ENCODE peak calls at places on chromosomes 11 and 22, in six cellular contexts. L, V, R, U, M and S are unnamed samples.
A peak's percentile ranks its signal among the peaks of the same experiment; 100 is the strongest.

GRCh38 chr11:67732045-67732787 is 57.8 kb upstream of the ALDH3B2 start:
- DNase-seq in L (no peak), V (no peak), R (no peak), U (no peak), M (no peak), S (no peak)

GRCh38 chr11:65649656-65650546 is 12.0 kb downstream of the SIPA1 start:
- DNase-seq in L (no peak), V (no peak), R (no peak), U (no peak), M (no peak), S (no peak)

GRCh38 chr22:34950480-34950879 is 115.5 kb upstream of the ISX start:
- DNase-seq in L (no peak), V (no peak), R (no peak), U (no peak), M (no peak), S (no peak)

GRCh38 chr11:44611687-44612437 is 46.4 kb downstream of the CD82 start:
- DNase-seq in L (no peak), V (no peak), R (no peak), U (peak; percentile 20), M (no peak), S (peak; percentile 35)

GRCh38 chr11:61477734-61478148 is 30.8 kb upstream of the LRRC10B start:
- DNase-seq in L (no peak), V (peak; percentile 43), R (peak; percentile 38), U (peak; percentile 13), M (peak; percentile 51), S (peak; percentile 63)

GRCh38 chr22:33832558-33833151 is 87.6 kb downstream of the LARGE1 start:
- DNase-seq in L (peak; percentile 46), V (no peak), R (no peak), U (no peak), M (peak; percentile 52), S (no peak)

GRCh38 chr11:721913-722811 is 16.1 kb downstream of the EPS8L2 start:
- DNase-seq in L (no peak), V (no peak), R (no peak), U (no peak), M (no peak), S (peak; percentile 53)

GRCh38 chr11:128905345-128906184 is 14.4 kb downstream of the KCNJ5 start:
- DNase-seq in L (peak; percentile 38), V (peak; percentile 58), R (no peak), U (peak; percentile 70), M (peak; percentile 56), S (peak; percentile 34)

GRCh38 chr22:24338701-24339451 is 68.2 kb downstream of the SPECC1L start:
- DNase-seq in L (no peak), V (no peak), R (no peak), U (peak; percentile 69), M (no peak), S (no peak)

GRCh38 chr11:92225563-92226308 is 1.1 kb downstream of the FAT3 start:
- DNase-seq in L (peak; percentile 13), V (no peak), R (peak; percentile 36), U (no peak), M (no peak), S (no peak)
- H3K4me1 ChIP-seq in L (peaks cover 3% of the 10 kb centered on the region), V (no peaks in the 10 kb centered on the region), R (peaks cover 31% of the 10 kb centered on the region), U (peaks cover 20% of the 10 kb centered on the region), M (peaks cover 24% of the 10 kb centered on the region), S (no peaks in the 10 kb centered on the region)

DNA sequence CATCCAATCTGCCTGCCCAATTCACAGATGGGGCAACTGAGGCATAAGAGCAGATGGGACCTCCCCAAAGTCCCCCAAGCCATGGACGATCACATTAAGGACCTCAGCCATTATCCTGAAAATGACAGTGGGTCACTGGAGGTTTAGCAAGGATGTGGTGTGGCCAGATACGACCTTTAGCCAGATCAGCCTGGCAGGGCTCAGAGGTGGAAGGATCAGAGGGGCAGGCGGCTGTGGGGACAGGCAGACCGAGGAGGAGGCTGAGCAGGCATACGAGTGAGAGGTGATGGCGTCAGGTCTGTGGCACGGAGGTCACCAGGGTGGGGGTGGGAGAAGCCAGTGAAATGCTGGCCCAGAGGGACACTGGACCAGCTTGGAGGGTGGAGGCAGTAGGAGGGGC is 14.1 kb upstream of the TMPRSS6 start:
- DNase-seq in L (no peak), V (no peak), R (no peak), U (no peak), M (no peak), S (no peak)
- H3K27me3 ChIP-seq in L (no peaks in the 10 kb centered on the region), V (no peaks in the 10 kb centered on the region), R (peaks cover 53% of the 10 kb centered on the region), U (no peaks in the 10 kb centered on the region), M (no peaks in the 10 kb centered on the region), S (no peaks in the 10 kb centered on the region)

GRCh38 chr11:3854977-3855807 is at the start of gene STIM1:
- DNase-seq in L (peak; percentile 96), V (peak; percentile 96), R (peak; percentile 92), U (peak; percentile 95), M (peak; percentile 95), S (peak; percentile 97)

GRCh38 chr11:3855808-3856491 is 486 bp downstream of the STIM1 start:
- DNase-seq in L (no peak), V (peak; percentile 57), R (peak; percentile 54), U (peak; percentile 3), M (peak; percentile 46), S (peak; percentile 62)

GRCh38 chr11:3856856-3857553 is 1.5 kb downstream of the STIM1 start:
- DNase-seq in L (no peak), V (no peak), R (no peak), U (no peak), M (no peak), S (no peak)

GRCh38 chr11:3859373-3859881 is 4.0 kb downstream of the STIM1 start:
- DNase-seq in L (no peak), V (no peak), R (peak; percentile 36), U (no peak), M (peak; percentile 73), S (no peak)

GRCh38 chr11:3857628-3858027 is 2.2 kb downstream of the STIM1 start:
- DNase-seq in L (no peak), V (no peak), R (no peak), U (no peak), M (no peak), S (no peak)
- H3K4me1 ChIP-seq in L (peaks cover 43% of the 10 kb centered on the region), V (peaks cover 33% of the 10 kb centered on the region), R (peaks cover 62% of the 10 kb centered on the region), U (peaks cover 13% of the 10 kb centered on the region), M (peaks cover 58% of the 10 kb centered on the region), S (peaks cover 64% of the 10 kb centered on the region)

DNA sequence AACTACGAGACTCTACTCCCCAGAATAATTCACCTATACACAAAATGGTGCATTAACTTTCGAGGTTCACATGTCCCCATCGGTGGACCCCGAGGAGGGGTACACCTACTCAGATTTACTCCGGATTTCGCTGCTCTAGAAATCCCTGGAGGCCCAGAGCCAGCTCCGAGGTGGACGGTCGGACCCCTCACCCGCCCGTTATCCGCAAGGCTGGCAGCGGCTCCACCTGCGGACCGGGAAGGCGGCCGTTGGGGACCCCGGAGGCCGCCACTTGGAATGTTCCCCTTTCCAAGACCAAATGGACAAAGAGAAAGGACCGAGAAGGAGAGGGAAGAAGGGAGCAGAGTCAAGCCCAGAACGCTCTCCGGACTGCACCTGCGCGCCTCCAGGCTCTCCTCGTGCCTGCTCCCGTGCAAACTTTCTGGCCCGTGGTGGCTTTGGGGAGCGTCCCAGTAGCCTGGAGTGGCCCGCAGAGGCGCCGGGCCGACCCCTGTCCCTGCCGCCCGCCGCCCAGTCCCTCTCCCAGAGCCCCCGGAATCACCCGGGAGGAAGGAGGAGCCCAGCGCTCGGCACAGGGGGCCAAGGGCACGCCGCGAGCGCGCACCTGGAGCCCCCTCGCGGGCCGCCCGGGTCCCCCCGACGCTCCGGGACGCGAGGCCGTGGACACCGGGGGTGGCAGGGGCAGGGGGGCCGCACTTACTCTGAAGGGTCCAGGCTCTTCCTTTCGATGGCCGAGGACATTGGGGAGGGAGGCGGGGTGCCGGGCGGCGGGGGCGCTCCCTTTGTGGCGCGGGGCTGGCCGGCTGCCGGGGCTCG is 23.0 kb downstream of the LMO2 start:
- DNase-seq in L (no peak), V (no peak), R (no peak), U (no peak), M (no peak), S (no peak)
- H3K27me3 ChIP-seq in L (peaks cover 62% of the 10 kb centered on the region), V (no peaks in the 10 kb centered on the region), R (peaks cover 51% of the 10 kb centered on the region), U (peaks cover 46% of the 10 kb centered on the region), M (no peaks in the 10 kb centered on the region), S (no peaks in the 10 kb centered on the region)

GRCh38 chr22:17780741-17781318 is 6.6 kb upstream of the BID start:
- DNase-seq in L (no peak), V (no peak), R (no peak), U (no peak), M (no peak), S (no peak)
- H3K4me1 ChIP-seq in L (peaks cover 4% of the 10 kb centered on the region), V (no peaks in the 10 kb centered on the region), R (peaks cover 27% of the 10 kb centered on the region), U (peaks cover 1% of the 10 kb centered on the region), M (peaks cover 12% of the 10 kb centered on the region), S (peaks cover 50% of the 10 kb centered on the region)

DNA sequence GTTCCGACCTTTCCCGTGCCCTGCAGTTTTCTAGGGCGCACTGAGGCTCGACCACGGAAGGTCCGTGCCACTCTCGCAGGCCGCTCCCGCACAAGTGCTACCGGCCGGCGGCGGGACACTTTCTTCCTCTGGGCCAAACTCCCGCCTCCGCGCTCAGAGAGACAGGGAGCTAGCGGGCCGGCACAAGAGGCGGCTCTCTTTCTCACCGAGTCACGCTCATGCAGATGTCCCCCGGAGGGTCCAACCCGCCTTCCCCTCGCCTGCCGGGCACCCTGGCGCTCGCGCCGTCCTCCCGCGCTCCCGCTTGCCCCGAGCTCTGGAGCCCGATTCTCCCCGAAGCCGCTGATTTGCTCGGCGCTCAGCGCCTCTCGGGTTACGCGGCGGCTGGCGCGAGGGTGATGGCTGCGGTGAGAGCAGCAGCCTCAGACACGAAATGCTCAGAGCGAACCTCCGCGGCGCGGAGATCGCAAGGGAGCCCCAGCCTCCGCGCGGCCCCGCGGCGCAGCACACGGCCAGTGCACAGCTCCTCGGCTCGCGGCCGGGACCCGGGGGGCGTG is 1.0 kb downstream of the LMO1 start:
- DNase-seq in L (peak; percentile 66), V (no peak), R (peak; percentile 26), U (no peak), M (peak; percentile 43), S (no peak)
- H3K27me3 ChIP-seq in L (peaks cover 65% of the 10 kb centered on the region), V (peaks cover 33% of the 10 kb centered on the region), R (peaks cover 51% of the 10 kb centered on the region), U (peaks cover 15% of the 10 kb centered on the region), M (no peaks in the 10 kb centered on the region), S (no peaks in the 10 kb centered on the region)